ENCODE peak calls at places on chromosome 15, in eight cellular contexts. C, I, E, Q, P, B, H and U are unnamed samples.

GRCh38 chr15:42591238-42591936 is 16.0 kb downstream of the STARD9 start:
- DNase-seq in C (no peak), I (no peak), E (peak), Q (no peak), P (peak), B (no peak), H (no peak), U (no peak)

GRCh38 chr15:92907880-92908279 is 7.8 kb downstream of the CHD2 start:
- DNase-seq in C (no peak), I (no peak), E (no peak), Q (no peak), P (peak), B (no peak), H (no peak), U (no peak)

GRCh38 chr15:95162069-95162468 is 930.7 kb downstream of the MCTP2 start:
- DNase-seq in C (no peak), I (no peak), E (no peak), Q (no peak), P (peak), B (no peak), H (no peak), U (no peak)

GRCh38 chr15:77830041-77830440 is 197.3 kb upstream of the LINGO1 start:
- DNase-seq in C (no peak), I (no peak), E (no peak), Q (no peak), P (peak), B (peak), H (no peak), U (no peak)

GRCh38 chr15:96294766-96295165 is 35.7 kb upstream of the NR2F2 start:
- DNase-seq in C (no peak), I (no peak), E (no peak), Q (no peak), P (no peak), B (no peak), H (no peak), U (no peak)

GRCh38 chr15:86892774-86893449 is 813.2 kb downstream of the AGBL1 start:
- DNase-seq in C (no peak), I (no peak), E (no peak), Q (no peak), P (no peak), B (no peak), H (no peak), U (no peak)

GRCh38 chr15:64216722-64217428 is 54.1 kb upstream of the PPIB start:
- DNase-seq in C (no peak), I (no peak), E (no peak), Q (no peak), P (peak), B (no peak), H (peak), U (no peak)

GRCh38 chr15:99169769-99170311 is 65.0 kb downstream of the SYNM start:
- DNase-seq in C (no peak), I (no peak), E (no peak), Q (no peak), P (peak), B (no peak), H (no peak), U (no peak)

GRCh38 chr15:72231847-72232461 is 964 bp upstream of the PKM start:
- DNase-seq in C (no peak), I (peak), E (peak), Q (peak), P (peak), B (no peak), H (no peak), U (no peak)

GRCh38 chr15:48086582-48086981 is 34.2 kb upstream of the SLC24A5 start:
- DNase-seq in C (no peak), I (no peak), E (no peak), Q (no peak), P (peak), B (no peak), H (no peak), U (no peak)

GRCh38 chr15:77352932-77353331 is 67.0 kb downstream of the PEAK1 start:
- DNase-seq in C (no peak), I (no peak), E (no peak), Q (no peak), P (peak), B (no peak), H (no peak), U (no peak)

GRCh38 chr15:43133429-43134156 is at the start of gene TMEM62:
- DNase-seq in C (peak), I (peak), E (peak), Q (peak), P (peak), B (peak), H (peak), U (peak)

GRCh38 chr15:98017150-98017964 is 56.9 kb downstream of the ARRDC4 start:
- DNase-seq in C (no peak), I (no peak), E (no peak), Q (no peak), P (no peak), B (no peak), H (no peak), U (no peak)

GRCh38 chr15:60722328-60723112 is 243.6 kb upstream of the ICE2 start:
- DNase-seq in C (no peak), I (no peak), E (no peak), Q (no peak), P (no peak), B (no peak), H (no peak), U (no peak)

GRCh38 chr15:78432664-78433063 is 5.4 kb upstream of the IREB2 start:
- DNase-seq in C (no peak), I (no peak), E (no peak), Q (no peak), P (no peak), B (no peak), H (no peak), U (no peak)

GRCh38 chr15:58043192-58043903 is 22.2 kb downstream of the ALDH1A2 start:
- DNase-seq in C (no peak), I (no peak), E (peak), Q (peak), P (peak), B (no peak), H (no peak), U (no peak)

GRCh38 chr15:57550640-57551039 is 41.1 kb upstream of the MYZAP start:
- DNase-seq in C (peak), I (no peak), E (peak), Q (no peak), P (no peak), B (no peak), H (peak), U (no peak)

GRCh38 chr15:31299588-31300207 is 26.9 kb upstream of the KLF13 start:
- DNase-seq in C (peak), I (no peak), E (no peak), Q (no peak), P (no peak), B (peak), H (no peak), U (no peak)

GRCh38 chr15:74783808-74784175 is 1.9 kb downstream of the CSK start:
- DNase-seq in C (no peak), I (no peak), E (no peak), Q (peak), P (no peak), B (peak), H (no peak), U (no peak)

GRCh38 chr15:88401972-88402656 is 65.1 kb downstream of the MRPL46 start:
- DNase-seq in C (no peak), I (no peak), E (no peak), Q (peak), P (no peak), B (no peak), H (peak), U (peak)

GRCh38 chr15:99909914-99910313 is 176.7 kb upstream of the LYSMD4 start:
- DNase-seq in C (no peak), I (no peak), E (no peak), Q (no peak), P (peak), B (no peak), H (no peak), U (no peak)

GRCh38 chr15:55993804-55994539 is 560 bp upstream of the NEDD4 start:
- DNase-seq in C (no peak), I (peak), E (no peak), Q (no peak), P (peak), B (peak), H (no peak), U (no peak)

GRCh38 chr15:51121631-51122225 is 27.0 kb upstream of the TNFAIP8L3 start:
- DNase-seq in C (no peak), I (no peak), E (no peak), Q (no peak), P (no peak), B (no peak), H (no peak), U (no peak)

GRCh38 chr15:64443747-64444621 is 16.4 kb upstream of the ZNF609 start:
- DNase-seq in C (no peak), I (peak), E (no peak), Q (peak), P (peak), B (no peak), H (no peak), U (no peak)

GRCh38 chr15:55530861-55531313 is 22.9 kb upstream of the DNAAF4 start:
- DNase-seq in C (no peak), I (no peak), E (no peak), Q (no peak), P (peak), B (no peak), H (no peak), U (no peak)

GRCh38 chr15:75884041-75884440 is 19.6 kb upstream of the FBXO22 start:
- DNase-seq in C (no peak), I (no peak), E (no peak), Q (no peak), P (peak), B (no peak), H (no peak), U (no peak)

GRCh38 chr15:51739056-51739455 is 1.6 kb upstream of the LYSMD2 start:
- DNase-seq in C (no peak), I (peak), E (no peak), Q (no peak), P (no peak), B (no peak), H (no peak), U (no peak)

GRCh38 chr15:23857028-23857641 is 170.0 kb upstream of the NDN start:
- DNase-seq in C (no peak), I (peak), E (peak), Q (peak), P (peak), B (no peak), H (no peak), U (peak)

GRCh38 chr15:76576526-76577279 is 240.1 kb downstream of the ISL2 start:
- DNase-seq in C (peak), I (no peak), E (peak), Q (no peak), P (peak), B (no peak), H (peak), U (no peak)

GRCh38 chr15:79635149-79635771 is 203.1 kb downstream of the MINAR1 start:
- DNase-seq in C (no peak), I (no peak), E (no peak), Q (no peak), P (no peak), B (no peak), H (no peak), U (no peak)

GRCh38 chr15:48494646-48495045 is 150.9 kb downstream of the FBN1 start:
- DNase-seq in C (no peak), I (no peak), E (no peak), Q (no peak), P (no peak), B (no peak), H (no peak), U (no peak)

GRCh38 chr15:70562906-70563305 is 200.5 kb downstream of the UACA start:
- DNase-seq in C (no peak), I (no peak), E (no peak), Q (no peak), P (no peak), B (no peak), H (no peak), U (no peak)

GRCh38 chr15:70964058-70964457 is 71.4 kb downstream of the LRRC49 start:
- DNase-seq in C (no peak), I (no peak), E (no peak), Q (no peak), P (peak), B (no peak), H (no peak), U (no peak)

GRCh38 chr15:67192185-67192584 is 62.3 kb downstream of the AAGAB start:
- DNase-seq in C (no peak), I (no peak), E (no peak), Q (no peak), P (no peak), B (no peak), H (no peak), U (no peak)
- H3K27ac ChIP-seq in C (peak), I (peak), E (no peak), Q (no peak), P (no peak), B (peak), H (peak), U (no peak)

GRCh38 chr15:38267416-38268022 is 14.9 kb downstream of the SPRED1 start:
- DNase-seq in C (no peak), I (no peak), E (no peak), Q (no peak), P (no peak), B (no peak), H (no peak), U (no peak)
- H3K27ac ChIP-seq in C (no peak), I (no peak), E (no peak), Q (no peak), P (no peak), B (peak), H (no peak), U (no peak)

DNA sequence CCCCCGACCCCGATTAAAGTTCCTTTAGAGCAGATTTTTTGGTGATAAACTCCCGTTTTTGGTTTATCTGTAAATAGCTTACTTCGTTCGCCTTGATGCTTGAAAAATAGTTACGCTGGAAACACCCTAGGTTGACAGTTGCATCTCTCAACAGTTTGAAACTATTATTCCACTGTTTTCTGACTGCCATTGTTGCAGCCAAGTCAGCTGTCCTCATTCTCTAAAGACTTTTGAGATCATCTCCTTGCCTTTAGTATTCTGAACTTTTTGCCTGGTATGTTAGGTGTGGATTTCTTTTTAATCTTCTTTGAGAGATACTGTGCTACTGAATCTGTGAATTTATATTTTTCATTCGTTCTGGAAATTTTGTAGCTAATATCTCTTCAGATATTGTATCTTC is 122.7 kb upstream of the NSMCE3 start:
- DNase-seq in C (no peak), I (no peak), E (no peak), Q (no peak), P (no peak), B (no peak), H (no peak), U (no peak)
- H3K27ac ChIP-seq in C (no peak), I (no peak), E (no peak), Q (no peak), P (no peak), B (no peak), H (no peak), U (no peak)

GRCh38 chr15:101382544-101382943 is 87.5 kb upstream of the SNRPA1 start:
- DNase-seq in C (no peak), I (no peak), E (no peak), Q (no peak), P (no peak), B (no peak), H (no peak), U (no peak)
- H3K27ac ChIP-seq in C (no peak), I (no peak), E (no peak), Q (no peak), P (no peak), B (no peak), H (no peak), U (no peak)

DNA sequence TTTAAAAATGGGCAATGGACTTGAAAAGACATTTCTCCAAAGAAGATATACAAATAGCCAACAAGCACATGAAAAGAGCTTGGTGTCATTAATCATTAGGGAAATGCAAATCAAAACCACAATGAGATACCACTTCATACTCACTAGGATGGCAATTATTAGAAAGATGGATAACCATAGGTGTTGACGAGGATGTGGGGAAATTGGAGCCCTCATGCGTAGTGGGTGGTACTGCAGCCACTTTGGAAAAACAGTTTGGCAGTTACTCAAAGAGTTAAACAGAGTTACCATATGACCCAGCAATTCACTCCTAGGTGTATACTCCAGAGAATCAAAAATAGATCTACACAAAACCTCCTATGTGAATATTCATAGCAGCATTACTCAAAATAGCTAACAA is 27.4 kb downstream of the RPLP1 start:
- DNase-seq in C (no peak), I (no peak), E (no peak), Q (no peak), P (no peak), B (no peak), H (no peak), U (no peak)
- H3K27ac ChIP-seq in C (no peak), I (no peak), E (no peak), Q (no peak), P (no peak), B (no peak), H (no peak), U (no peak)

DNA sequence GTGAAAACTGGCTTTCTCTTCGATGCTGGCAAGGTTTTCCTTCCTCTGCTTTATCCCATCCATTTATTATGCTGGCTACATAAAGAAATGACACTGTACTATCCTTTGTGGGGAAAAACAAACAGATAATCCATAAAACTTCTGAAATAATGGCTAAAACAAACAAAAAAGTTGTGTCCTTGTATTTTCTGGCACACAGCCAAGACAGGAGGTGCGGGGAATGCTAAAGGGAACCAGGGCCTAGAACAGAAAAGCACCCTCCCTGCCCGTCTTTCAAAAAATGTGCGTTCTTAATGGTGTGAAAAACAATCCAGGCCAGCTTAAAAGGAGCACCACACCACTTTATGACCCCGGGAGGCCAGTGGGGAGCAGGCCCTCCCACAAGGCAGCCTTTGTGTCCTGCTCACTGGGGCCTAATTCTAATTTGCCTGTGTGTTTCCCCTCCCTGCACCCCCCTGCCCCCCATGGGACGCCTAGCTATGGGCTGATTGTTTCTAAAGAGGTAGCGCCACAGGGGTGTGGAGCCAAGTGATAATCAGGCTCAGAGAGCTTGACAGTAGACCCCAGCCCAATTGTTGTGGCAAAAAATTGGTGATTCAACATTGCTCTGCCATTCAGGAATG is 181.3 kb downstream of the GREM1 start:
- DNase-seq in C (no peak), I (no peak), E (peak), Q (no peak), P (no peak), B (no peak), H (no peak), U (no peak)
- H3K27ac ChIP-seq in C (no peak), I (no peak), E (no peak), Q (no peak), P (no peak), B (no peak), H (no peak), U (no peak)

DNA sequence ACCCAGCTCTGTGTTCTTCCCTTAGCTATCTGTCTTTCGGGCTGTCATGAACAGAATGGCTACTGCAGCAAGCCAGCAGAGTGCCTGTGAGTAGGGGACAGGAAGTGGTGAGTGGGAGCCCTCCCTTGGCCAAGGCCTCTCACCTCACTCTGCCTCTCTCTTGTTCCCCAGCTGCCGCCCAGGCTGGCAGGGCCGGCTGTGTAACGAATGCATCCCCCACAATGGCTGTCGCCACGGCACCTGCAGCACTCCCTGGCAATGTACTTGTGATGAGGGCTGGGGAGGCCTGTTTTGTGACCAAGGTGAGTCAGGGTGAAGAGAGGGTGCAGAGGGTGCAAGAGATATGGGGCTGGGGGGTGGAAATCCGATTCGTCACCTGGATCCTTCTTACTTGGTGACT is 3.0 kb downstream of the DLL4 start:
- DNase-seq in C (no peak), I (no peak), E (peak), Q (no peak), P (no peak), B (peak), H (no peak), U (no peak)
- H3K27ac ChIP-seq in C (peak), I (no peak), E (peak), Q (no peak), P (no peak), B (no peak), H (peak), U (no peak)

GRCh38 chr15:44675911-44676310 is 12.4 kb upstream of the SPG11 start:
- DNase-seq in C (no peak), I (no peak), E (no peak), Q (no peak), P (no peak), B (no peak), H (no peak), U (no peak)
- H3K27ac ChIP-seq in C (no peak), I (no peak), E (no peak), Q (no peak), P (no peak), B (no peak), H (no peak), U (no peak)